ENCODE peak calls at places on chromosomes 7 and 10, in four cellular contexts. K is GM12878, W is A549, A is HCT116. D is an unnamed sample. For H3K4me1, the result is how much of the 10 kb centered on the place peaks cover.

GRCh38 chr10:56269181-56269580 is 91.9 kb downstream of the ZWINT start:
- DNase-seq in K (no peak), W (no peak), A (no peak), D (no peak)

GRCh38 chr10:35364808-35365207 is 28.5 kb downstream of the CCNY start:
- DNase-seq in K (no peak), W (no peak), A (no peak), D (no peak)

GRCh38 chr10:123462760-123463159 is 203.4 kb upstream of the GPR26 start:
- DNase-seq in K (no peak), W (no peak), A (no peak), D (peak)

GRCh38 chr10:125820705-125821104 is 2.4 kb downstream of the UROS start:
- DNase-seq in K (peak), W (no peak), A (no peak), D (no peak)

GRCh38 chr7:132116369-132116768 is 459.9 kb downstream of the PLXNA4 start:
- DNase-seq in K (no peak), W (peak), A (no peak), D (no peak)

GRCh38 chr10:62380002-62380401 is 5.8 kb downstream of the ZNF365 start:
- DNase-seq in K (no peak), W (peak), A (peak), D (peak)

GRCh38 chr10:10869592-10869991 is 148.1 kb upstream of the CELF2 start:
- DNase-seq in K (peak), W (no peak), A (no peak), D (no peak)

GRCh38 chr7:4247106-4247876 is 434.8 kb upstream of the FOXK1 start:
- DNase-seq in K (no peak), W (no peak), A (no peak), D (no peak)

GRCh38 chr7:102439963-102440795 is 6.8 kb downstream of the ORAI2 start:
- DNase-seq in K (no peak), W (peak), A (peak), D (peak)

GRCh38 chr7:141097430-141097829 is 23.6 kb downstream of the TMEM178B start:
- DNase-seq in K (no peak), W (no peak), A (no peak), D (no peak)

GRCh38 chr10:97065686-97066679 is 119.8 kb downstream of the SLIT1 start:
- DNase-seq in K (no peak), W (no peak), A (no peak), D (no peak)

GRCh38 chr7:149853157-149853556 is 15.0 kb downstream of the ZNF862 start:
- DNase-seq in K (no peak), W (no peak), A (no peak), D (no peak)

GRCh38 chr10:48437546-48437945 is 131.1 kb downstream of the MAPK8 start:
- DNase-seq in K (no peak), W (no peak), A (no peak), D (no peak)

GRCh38 chr7:111499027-111499426 is 63.3 kb downstream of the IMMP2L start:
- DNase-seq in K (no peak), W (peak), A (peak), D (peak)

GRCh38 chr7:34747842-34748241 is 89.8 kb downstream of the NPSR1 start:
- DNase-seq in K (no peak), W (no peak), A (no peak), D (no peak)

DNA sequence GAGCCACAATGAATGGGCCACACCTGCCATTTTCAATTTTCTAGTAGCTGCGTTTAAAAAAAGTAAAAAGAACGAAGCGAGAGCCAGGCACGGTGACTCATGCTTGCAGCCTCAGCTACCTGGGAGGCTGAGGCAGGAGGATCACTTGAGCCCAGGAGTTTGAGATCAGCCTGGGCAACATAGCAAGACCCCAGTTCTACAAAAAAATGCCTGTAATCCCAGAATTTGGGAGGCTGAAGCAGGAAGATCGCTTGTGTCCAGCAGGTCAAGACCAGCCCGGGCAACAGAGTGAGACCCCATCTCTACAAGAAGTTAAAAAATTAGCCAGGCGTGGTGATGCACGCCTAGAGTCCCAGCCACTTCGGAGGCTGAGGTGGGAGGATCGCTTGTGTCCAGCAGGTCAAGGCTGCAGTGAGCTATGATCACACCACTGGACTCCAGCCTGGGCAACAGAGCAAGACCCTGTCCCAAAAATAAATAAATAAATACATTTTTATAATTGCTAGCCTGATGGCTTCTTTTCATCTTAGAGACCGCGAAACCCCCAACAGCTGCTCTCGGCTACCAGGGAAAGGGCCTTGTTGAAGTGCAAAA is 32.1 kb downstream of the MICALL2 start:
- DNase-seq in K (no peak), W (no peak), A (no peak), D (no peak)
- H3K27ac ChIP-seq in K (no peak), W (no peak), A (no peak), D (no peak)

GRCh38 chr10:71623986-71624291 is 95.6 kb downstream of the C10orf105 start:
- DNase-seq in K (no peak), W (no peak), A (no peak), D (no peak)
- H3K4me1 ChIP-seq in K (under half), W (under half), A (under half), D (under half)

GRCh38 chr7:151119902-151120301 is 33.6 kb downstream of the AGAP3 start:
- DNase-seq in K (no peak), W (no peak), A (no peak), D (no peak)

GRCh38 chr7:151120896-151121295 is 34.6 kb downstream of the AGAP3 start:
- DNase-seq in K (no peak), W (no peak), A (no peak), D (no peak)

GRCh38 chr7:151122794-151123484 is 36.7 kb downstream of the AGAP3 start:
- DNase-seq in K (no peak), W (no peak), A (no peak), D (no peak)

GRCh38 chr7:151122276-151122675 is 36.0 kb downstream of the AGAP3 start:
- DNase-seq in K (no peak), W (no peak), A (no peak), D (no peak)

DNA sequence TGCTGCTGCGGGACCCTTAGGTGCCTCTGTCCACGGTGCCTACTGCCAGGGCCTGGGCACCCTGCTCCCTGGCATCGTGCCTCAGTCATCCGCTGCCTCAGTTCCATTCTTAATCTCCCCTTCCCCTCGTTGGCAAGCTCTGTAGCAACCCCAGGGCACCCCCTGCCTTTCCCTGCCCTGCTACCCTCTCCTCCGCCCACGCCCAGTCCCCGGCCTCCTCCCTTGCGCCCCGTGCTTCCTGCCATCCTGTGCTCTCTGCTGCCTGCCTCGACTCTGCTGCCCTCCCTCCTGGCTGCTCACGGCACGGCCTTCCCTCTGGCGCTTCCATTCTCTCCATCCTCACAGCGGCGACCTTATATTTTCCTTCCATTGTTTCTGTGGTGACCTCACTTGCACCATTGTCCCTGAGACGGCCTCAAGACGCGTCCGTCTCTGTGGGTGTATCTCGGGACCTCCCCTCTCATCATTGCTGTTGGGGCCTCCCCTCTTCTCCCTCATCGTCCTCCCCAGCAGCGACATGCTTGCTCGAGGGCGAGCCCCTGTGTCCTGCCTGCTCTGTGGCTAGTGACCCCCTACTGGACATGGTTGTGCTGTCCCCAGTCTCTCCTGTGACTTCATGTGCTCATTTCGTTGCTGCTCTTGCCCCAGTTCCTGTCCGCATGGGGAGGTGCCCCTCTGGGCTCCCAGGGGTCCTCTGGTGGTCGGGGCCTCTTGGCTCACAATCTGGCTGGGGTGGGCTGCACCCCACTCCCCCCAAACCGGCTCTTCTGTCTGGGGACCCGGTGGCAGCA is 35.3 kb downstream of the AGAP3 start:
- DNase-seq in K (no peak), W (no peak), A (no peak), D (no peak)
- TF ChIP-seq REST in K (no peak), W (no peak), A (no peak), D (no peak)

DNA sequence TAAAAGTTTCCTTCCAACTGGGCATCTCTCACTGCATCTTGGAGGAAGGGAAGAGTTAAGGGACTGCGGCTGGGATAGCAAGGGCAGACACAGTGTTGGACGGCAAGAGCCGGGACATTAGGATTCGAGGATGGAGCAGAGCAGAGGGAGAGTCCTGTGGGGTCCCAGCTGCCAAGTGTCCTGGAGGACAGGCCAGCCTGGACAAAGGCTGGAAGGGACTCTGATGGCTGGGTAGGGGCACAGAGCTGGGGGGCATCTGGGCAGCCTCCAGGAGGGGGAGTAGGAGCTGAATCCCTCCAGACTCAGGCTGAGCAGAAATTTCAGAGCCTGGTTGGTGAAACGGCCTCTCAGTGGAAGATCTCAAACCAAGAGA is 19.2 kb downstream of the SFTPA1 start:
- DNase-seq in K (no peak), W (no peak), A (no peak), D (no peak)
- H3K27ac ChIP-seq in K (no peak), W (no peak), A (no peak), D (no peak)

GRCh38 chr10:72334832-72335393 is 19.8 kb downstream of the DNAJB12 start:
- DNase-seq in K (peak), W (no peak), A (no peak), D (no peak)
- H3K4me1 ChIP-seq in K (half or more), W (half or more), A (under half), D (under half)

DNA sequence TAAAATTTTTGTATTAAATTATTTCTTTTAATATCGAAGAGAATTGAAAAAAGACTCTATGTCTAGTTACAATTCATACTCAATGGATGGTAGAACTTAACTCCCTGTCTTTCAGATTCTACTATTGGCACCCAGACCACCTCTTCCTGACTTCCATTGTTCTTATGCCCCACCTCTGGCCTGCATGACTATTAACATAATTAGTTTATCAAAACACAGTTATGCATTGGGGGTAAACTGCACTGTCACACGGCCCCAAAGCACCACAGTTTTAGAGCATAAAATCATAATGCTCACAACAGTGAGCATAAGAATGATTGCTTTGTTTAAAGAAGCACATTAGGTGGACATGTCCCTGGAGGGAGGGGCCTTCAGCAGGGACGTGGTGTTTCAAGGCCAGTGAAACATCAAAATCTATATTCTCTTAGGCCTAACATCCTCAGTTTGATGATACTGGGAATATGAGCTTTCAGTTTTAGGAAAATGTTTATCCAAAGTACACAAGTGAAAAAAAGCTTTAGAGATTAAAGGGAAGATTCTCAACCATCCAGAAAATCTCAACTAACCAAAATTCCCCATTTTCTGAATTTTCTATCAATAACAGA is 79.8 kb downstream of the NRP1 start:
- DNase-seq in K (no peak), W (no peak), A (no peak), D (no peak)
- TF ChIP-seq REST in K (no peak), W (no peak), A (no peak), D (no peak)

GRCh38 chr7:47885309-47886000 is 62.8 kb downstream of the PKD1L1 start:
- DNase-seq in K (no peak), W (no peak), A (no peak), D (no peak)
- H3K27ac ChIP-seq in K (no peak), W (no peak), A (no peak), D (no peak)

DNA sequence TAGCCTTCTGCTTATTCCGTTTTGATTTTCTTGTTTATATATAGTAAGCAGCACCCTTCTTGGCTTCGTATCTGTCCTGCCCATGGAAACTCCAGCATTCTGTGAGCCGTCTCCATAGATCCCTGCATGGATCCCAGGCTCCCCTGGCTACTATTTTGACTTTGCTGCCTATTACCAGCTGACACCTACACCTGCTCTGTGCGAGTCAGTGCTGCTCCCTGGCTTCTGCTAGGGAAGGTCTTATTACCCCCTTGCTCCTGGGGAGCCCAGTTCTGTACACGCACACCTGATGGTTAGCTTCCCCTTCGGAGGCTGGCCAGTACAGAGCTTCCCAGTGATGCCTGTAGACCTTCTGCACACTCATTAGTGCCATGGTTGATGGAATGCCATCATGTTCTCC is 35.4 kb downstream of the NACAD start:
- DNase-seq in K (no peak), W (no peak), A (no peak), D (no peak)
- H3K4me1 ChIP-seq in K (under half), W (under half), A (under half), D (under half)

GRCh38 chr10:75511011-75511410 is 79.6 kb downstream of the LRMDA start:
- DNase-seq in K (no peak), W (no peak), A (no peak), D (no peak)

GRCh38 chr10:75508239-75508813 is 76.9 kb downstream of the LRMDA start:
- DNase-seq in K (no peak), W (no peak), A (no peak), D (no peak)

GRCh38 chr10:75507469-75507868 is 76.0 kb downstream of the LRMDA start:
- DNase-seq in K (no peak), W (no peak), A (no peak), D (no peak)

GRCh38 chr10:75505840-75506506 is 74.5 kb downstream of the LRMDA start:
- DNase-seq in K (peak), W (no peak), A (no peak), D (no peak)

DNA sequence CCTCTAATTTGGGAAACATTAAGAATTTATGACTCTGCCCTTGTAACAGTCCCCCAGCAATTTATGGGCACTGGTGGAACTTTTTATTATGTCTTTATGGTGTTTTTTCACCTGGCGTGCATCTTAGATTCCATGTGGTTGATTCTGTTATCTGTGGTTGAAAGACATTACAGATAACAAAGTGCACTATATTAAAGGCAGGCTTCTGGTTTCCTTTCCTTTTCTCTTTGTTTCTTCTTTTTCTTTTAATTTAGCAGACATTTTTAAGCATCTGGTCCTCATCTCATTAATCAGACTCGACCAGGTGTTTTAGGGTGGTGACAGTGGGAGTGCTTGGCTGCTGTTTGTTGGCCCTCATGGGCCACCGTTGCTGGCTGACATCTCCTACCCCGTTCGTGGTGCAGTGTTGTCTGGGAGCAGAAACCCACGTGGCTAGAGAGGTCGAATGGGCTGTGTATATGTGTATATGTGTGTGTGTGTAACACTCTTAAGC is 77.4 kb downstream of the LRMDA start:
- DNase-seq in K (no peak), W (no peak), A (no peak), D (no peak)
- TF ChIP-seq REST in K (no peak), W (no peak), A (no peak), D (no peak)